ENCODE peak calls at places on chromosomes 4 and X, in ten cellular contexts. K is Daoy; G is activated CD8-positive, alpha-beta memory T cell treated with anti-CD3 and anti-CD28 coated beads, Interleukin-2, amount 10 ng/mL, durations not matched to agents 7 days and 5 days; T is memory B cell; Q is retina; U is stimulated activated CD4-positive, alpha-beta T cell treated with anti-CD3 and anti-CD28 coated beads, Interleukin-1b, Interleukin-23, amount 100 ng/mL, for 24 hours; P is mesendoderm; E is upper lobe of left lung; V is activated naive CD4-positive, alpha-beta T cell treated with Interleukin-2 at 50 U/mL for 16 hours; M is ovary. J is an unnamed sample.

GRCh38 chrX:48972214-48973164 is 845 bp upstream of the KCND1 start:
- DNase-seq in K (peak; percentile 55), G (peak; percentile 45), T (no peak), Q (peak; percentile 36), U (no peak), P (peak; percentile 74), E (peak; percentile 42), V (peak; percentile 26), M (no peak), J (peak; percentile 57)

GRCh38 chrX:39195156-39195555 is 393.9 kb downstream of the MID1IP1 start:
- DNase-seq in K (no peak), G (no peak), T (no peak), Q (peak; percentile 60), U (no peak), P (no peak), E (no peak), V (no peak), M (no peak), J (no peak)

GRCh38 chr4:158259955-158260575 is 49.8 kb downstream of the TMEM144 start:
- DNase-seq in K (no peak), G (no peak), T (no peak), Q (peak; percentile 23), U (no peak), P (peak; percentile 14), E (no peak), V (no peak), M (no peak), J (peak; percentile 67)

GRCh38 chr4:151012836-151013235 is 2.2 kb downstream of the LRBA start:
- DNase-seq in K (peak; percentile 47), G (peak; percentile 46), T (no peak), Q (no peak), U (no peak), P (peak; percentile 60), E (peak; percentile 56), V (peak; percentile 18), M (no peak), J (no peak)

GRCh38 chr4:177489847-177490246 is 47.6 kb upstream of the AGA start:
- DNase-seq in K (peak; percentile 27), G (no peak), T (no peak), Q (no peak), U (no peak), P (no peak), E (no peak), V (no peak), M (no peak), J (no peak)

GRCh38 chr4:85153221-85153620 is 186.7 kb upstream of the WDFY3 start:
- DNase-seq in K (no peak), G (no peak), T (no peak), Q (no peak), U (no peak), P (no peak), E (no peak), V (no peak), M (no peak), J (peak; percentile 55)

GRCh38 chr4:78566834-78567501 is 15.4 kb downstream of the ANXA3 start:
- DNase-seq in K (peak; percentile 33), G (no peak), T (no peak), Q (no peak), U (no peak), P (no peak), E (no peak), V (no peak), M (no peak), J (no peak)

GRCh38 chr4:83340692-83341343 is 6.2 kb upstream of the HPSE start:
- DNase-seq in K (peak; percentile 5), G (peak; percentile 77), T (no peak), Q (no peak), U (peak; percentile 23), P (no peak), E (no peak), V (peak; percentile 39), M (no peak), J (no peak)

GRCh38 chrX:49627030-49627777 is 28.4 kb downstream of the GAGE1 start:
- DNase-seq in K (peak; percentile 76), G (peak; percentile 51), T (no peak), Q (peak; percentile 55), U (peak; percentile 2), P (peak; percentile 46), E (no peak), V (peak; percentile 13), M (no peak), J (no peak)

GRCh38 chr4:156949373-156949814 is 22.2 kb downstream of the PDGFC start:
- DNase-seq in K (no peak), G (no peak), T (no peak), Q (no peak), U (no peak), P (no peak), E (no peak), V (no peak), M (no peak), J (peak; percentile 91)

GRCh38 chrX:108167211-108167872 is 75.8 kb downstream of the ATG4A start:
- DNase-seq in K (peak; percentile 71), G (no peak), T (no peak), Q (no peak), U (no peak), P (no peak), E (no peak), V (no peak), M (no peak), J (peak; percentile 67)

GRCh38 chr4:5460106-5460801 is 248.1 kb downstream of the EVC2 start:
- DNase-seq in K (peak; percentile 50), G (no peak), T (no peak), Q (peak; percentile 36), U (no peak), P (peak; percentile 55), E (no peak), V (no peak), M (no peak), J (peak; percentile 39)